ENCODE peak calls at places on chromosomes 12 and 14, in four cellular contexts. One of them, this sample, is unnamed.

GRCh38 chr12:105369014-105369413 is 38.5 kb downstream of the C12orf75 start:
- DNase-seq in K562: no peak
- DNase-seq in endothelial cell of umbilical vein: no peak
- DNase-seq in GM12878: no peak
- DNase-seq in this sample: peak

GRCh38 chr12:60205500-60205899 is 609.7 kb downstream of the SLC16A7 start:
- DNase-seq in K562: no peak
- DNase-seq in endothelial cell of umbilical vein: no peak
- DNase-seq in GM12878: no peak
- DNase-seq in this sample: peak

GRCh38 chr12:75661927-75662326 is 150.5 kb upstream of the KRR1 start:
- DNase-seq in endothelial cell of umbilical vein: peak
- DNase-seq in K562: no peak
- DNase-seq in GM12878: no peak
- DNase-seq in this sample: peak

GRCh38 chr12:92971869-92972524 is 42.9 kb upstream of the EEA1 start:
- DNase-seq in endothelial cell of umbilical vein: peak
- DNase-seq in K562: no peak
- DNase-seq in GM12878: no peak
- DNase-seq in this sample: peak

GRCh38 chr14:26392498-26392897 is 205.3 kb downstream of the NOVA1 start:
- DNase-seq in endothelial cell of umbilical vein: no peak
- DNase-seq in GM12878: no peak
- DNase-seq in K562: no peak
- DNase-seq in this sample: no peak

GRCh38 chr12:107660230-107660629 is 25.4 kb upstream of the PWP1 start:
- DNase-seq in K562: no peak
- DNase-seq in endothelial cell of umbilical vein: no peak
- DNase-seq in GM12878: no peak
- DNase-seq in this sample: no peak

GRCh38 chr12:123139926-123140674 is 10.8 kb downstream of the PITPNM2 start:
- DNase-seq in K562: peak
- DNase-seq in endothelial cell of umbilical vein: peak
- DNase-seq in GM12878: no peak
- DNase-seq in this sample: peak

GRCh38 chr12:6962285-6963015 is 8.0 kb downstream of the PHB2 start:
- DNase-seq in K562: peak
- DNase-seq in endothelial cell of umbilical vein: no peak
- DNase-seq in GM12878: no peak
- DNase-seq in this sample: no peak

GRCh38 chr12:47071241-47071852 is 8.1 kb upstream of the PCED1B start:
- DNase-seq in GM12878: no peak
- DNase-seq in K562: peak
- DNase-seq in endothelial cell of umbilical vein: no peak
- DNase-seq in this sample: no peak

GRCh38 chr12:74043343-74043742 is 494.3 kb upstream of the ATXN7L3B start:
- DNase-seq in GM12878: no peak
- DNase-seq in endothelial cell of umbilical vein: no peak
- DNase-seq in K562: no peak
- DNase-seq in this sample: no peak

GRCh38 chr12:49535921-49536525 is 2.8 kb upstream of the KCNH3 start:
- DNase-seq in K562: no peak
- DNase-seq in endothelial cell of umbilical vein: no peak
- DNase-seq in GM12878: no peak
- DNase-seq in this sample: no peak

GRCh38 chr14:100586520-100587247 is 533 bp downstream of the BEGAIN start:
- DNase-seq in endothelial cell of umbilical vein: no peak
- DNase-seq in K562: no peak
- DNase-seq in GM12878: no peak
- DNase-seq in this sample: no peak

GRCh38 chr12:29039013-29039412 is 110.1 kb upstream of the FAR2 start:
- DNase-seq in GM12878: no peak
- DNase-seq in K562: no peak
- DNase-seq in endothelial cell of umbilical vein: no peak
- DNase-seq in this sample: peak

GRCh38 chr12:6867407-6868210 is at the start of gene TPI1:
- DNase-seq in endothelial cell of umbilical vein: peak
- DNase-seq in K562: peak
- DNase-seq in GM12878: peak
- DNase-seq in this sample: peak

GRCh38 chr12:82740129-82741000 is 53.7 kb downstream of the TMTC2 start:
- DNase-seq in K562: no peak
- DNase-seq in GM12878: no peak
- DNase-seq in endothelial cell of umbilical vein: no peak
- DNase-seq in this sample: peak

GRCh38 chr12:91985002-91985767 is 160.5 kb downstream of the BTG1 start:
- DNase-seq in GM12878: no peak
- DNase-seq in endothelial cell of umbilical vein: peak
- DNase-seq in K562: no peak
- DNase-seq in this sample: peak

GRCh38 chr14:89900822-89901221 is 53.7 kb downstream of the EFCAB11 start:
- DNase-seq in K562: no peak
- DNase-seq in endothelial cell of umbilical vein: peak
- DNase-seq in GM12878: no peak
- DNase-seq in this sample: peak

GRCh38 chr12:45732250-45732649 is 2.7 kb downstream of the ARID2 start:
- DNase-seq in GM12878: no peak
- DNase-seq in endothelial cell of umbilical vein: peak
- DNase-seq in K562: no peak
- DNase-seq in this sample: peak

GRCh38 chr14:101186544-101186943 is 283.0 kb upstream of the RTL1 start:
- DNase-seq in K562: no peak
- DNase-seq in GM12878: no peak
- DNase-seq in endothelial cell of umbilical vein: no peak
- DNase-seq in this sample: no peak

GRCh38 chr14:35045798-35046047 is 349 bp upstream of the FAM177A1 start:
- DNase-seq in GM12878: no peak
- DNase-seq in K562: no peak
- DNase-seq in endothelial cell of umbilical vein: no peak
- DNase-seq in this sample: no peak

GRCh38 chr14:74495356-74495755 is 1.8 kb downstream of the ISCA2 start:
- DNase-seq in K562: no peak
- DNase-seq in endothelial cell of umbilical vein: no peak
- DNase-seq in GM12878: no peak
- DNase-seq in this sample: no peak

GRCh38 chr12:20220339-20220738 is 148.0 kb upstream of the PDE3A start:
- DNase-seq in endothelial cell of umbilical vein: peak
- DNase-seq in K562: no peak
- DNase-seq in GM12878: peak
- DNase-seq in this sample: peak

GRCh38 chr12:128790221-128790620 is 33.5 kb downstream of the SLC15A4 start:
- DNase-seq in GM12878: no peak
- DNase-seq in endothelial cell of umbilical vein: no peak
- DNase-seq in K562: no peak
- DNase-seq in this sample: no peak

GRCh38 chr12:128792881-128793280 is 30.9 kb downstream of the SLC15A4 start:
- DNase-seq in GM12878: no peak
- DNase-seq in K562: no peak
- DNase-seq in endothelial cell of umbilical vein: no peak
- DNase-seq in this sample: no peak

GRCh38 chr12:128792398-128792797 is 31.4 kb downstream of the SLC15A4 start:
- DNase-seq in GM12878: no peak
- DNase-seq in K562: no peak
- DNase-seq in endothelial cell of umbilical vein: no peak
- DNase-seq in this sample: no peak

GRCh38 chr12:128790653-128791373 is 32.9 kb downstream of the SLC15A4 start:
- DNase-seq in endothelial cell of umbilical vein: no peak
- DNase-seq in K562: no peak
- DNase-seq in GM12878: no peak
- DNase-seq in this sample: no peak

DNA sequence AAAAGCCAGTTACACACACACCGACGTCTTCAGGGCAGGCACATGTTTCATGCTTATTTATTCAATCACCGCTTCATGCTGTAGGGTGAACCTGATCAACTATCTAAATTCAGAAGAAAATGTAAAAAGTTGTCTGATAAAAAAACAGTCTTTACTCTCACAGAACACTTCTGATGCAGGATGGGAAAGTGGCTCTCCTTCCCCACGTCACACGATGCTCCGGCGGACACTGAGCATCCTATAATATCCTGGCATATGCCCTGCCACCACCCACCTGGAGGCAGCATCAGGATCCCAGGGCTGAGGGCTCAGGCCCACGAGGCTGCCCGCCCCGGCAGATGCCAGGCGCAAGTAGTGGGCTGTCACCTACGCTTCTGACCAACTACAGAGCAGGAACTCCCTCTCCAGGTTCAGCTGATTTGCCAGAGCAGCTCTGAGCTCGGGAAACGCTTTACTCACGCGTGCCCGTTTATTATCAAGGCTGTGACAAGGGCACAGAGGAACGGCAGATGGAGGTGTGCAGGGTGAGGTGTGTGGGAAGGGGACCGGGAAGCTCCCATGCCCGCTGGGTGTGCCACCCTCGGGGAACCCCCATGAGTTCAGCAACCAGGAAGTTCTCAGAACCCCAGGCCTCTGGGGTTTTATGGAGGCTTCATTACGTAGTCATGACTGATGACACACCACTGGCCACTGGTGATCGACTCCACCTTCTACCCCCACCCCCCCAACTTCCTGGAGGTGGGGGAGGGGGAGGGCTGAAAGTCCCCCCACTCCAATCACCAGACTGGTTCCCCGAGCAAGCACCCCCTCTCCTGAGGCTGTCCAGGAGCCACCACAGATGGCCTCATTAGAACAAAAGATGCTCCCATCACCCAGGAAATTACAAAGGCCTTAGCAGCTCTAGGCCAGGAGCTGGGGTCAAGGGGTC is 32.1 kb downstream of the SLC15A4 start:
- DNase-seq in K562: no peak
- DNase-seq in GM12878: no peak
- DNase-seq in endothelial cell of umbilical vein: no peak
- DNase-seq in this sample: peak
- TF ChIP-seq POLR2A in K562: no peak
- TF ChIP-seq POLR2A in GM12878: peak
- TF ChIP-seq POLR2A in endothelial cell of umbilical vein: no peak
- TF ChIP-seq POLR2A in this sample: no peak

GRCh38 chr12:4212845-4213244 is 60.7 kb upstream of the CCND2 start:
- DNase-seq in GM12878: no peak
- DNase-seq in endothelial cell of umbilical vein: no peak
- DNase-seq in K562: no peak
- DNase-seq in this sample: no peak

GRCh38 chr12:4216542-4216927 is 57.0 kb upstream of the CCND2 start:
- DNase-seq in endothelial cell of umbilical vein: no peak
- DNase-seq in K562: no peak
- DNase-seq in GM12878: no peak
- DNase-seq in this sample: no peak

GRCh38 chr12:4214912-4215861 is 58.4 kb upstream of the CCND2 start:
- DNase-seq in K562: no peak
- DNase-seq in endothelial cell of umbilical vein: no peak
- DNase-seq in GM12878: peak
- DNase-seq in this sample: no peak

GRCh38 chr12:4217091-4217490 is 56.5 kb upstream of the CCND2 start:
- DNase-seq in K562: no peak
- DNase-seq in GM12878: no peak
- DNase-seq in endothelial cell of umbilical vein: no peak
- DNase-seq in this sample: no peak

DNA sequence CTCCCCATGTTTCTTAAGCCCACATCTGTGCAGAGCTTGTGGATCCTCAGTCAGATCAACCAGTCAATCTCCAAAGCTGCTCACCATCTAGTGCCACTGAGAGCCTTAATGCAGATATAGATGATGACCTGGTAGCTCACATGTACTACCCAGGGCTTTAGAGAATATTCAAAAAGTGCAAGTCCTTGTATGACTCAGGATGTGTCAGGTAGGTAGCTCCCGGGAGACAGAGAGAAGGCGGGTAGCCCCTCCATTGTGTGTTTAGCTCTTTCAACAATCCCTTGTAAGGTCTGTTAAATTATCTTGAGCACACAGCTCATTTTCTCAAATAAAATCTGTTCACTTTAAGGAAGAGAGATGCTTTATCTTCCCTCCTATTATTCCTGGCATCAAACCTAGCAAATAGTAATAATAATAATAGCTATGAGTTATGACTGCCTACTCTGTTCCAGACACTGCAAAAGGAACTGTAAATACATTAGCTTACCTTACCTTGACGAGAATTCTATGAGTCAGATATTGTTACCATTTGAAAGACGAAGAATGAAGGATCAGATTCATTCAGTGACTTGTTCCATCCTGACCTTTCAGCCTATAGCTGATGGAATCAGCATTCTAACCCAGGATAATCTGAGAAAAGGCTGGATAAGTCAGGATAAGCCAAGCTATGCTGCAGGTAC is 57.6 kb upstream of the CCND2 start:
- DNase-seq in endothelial cell of umbilical vein: no peak
- DNase-seq in K562: no peak
- DNase-seq in GM12878: peak
- DNase-seq in this sample: no peak
- TF ChIP-seq FOS in endothelial cell of umbilical vein: no peak
- TF ChIP-seq FOS in K562: no peak
- TF ChIP-seq FOS in GM12878: no peak
- TF ChIP-seq FOS in this sample: no peak

DNA sequence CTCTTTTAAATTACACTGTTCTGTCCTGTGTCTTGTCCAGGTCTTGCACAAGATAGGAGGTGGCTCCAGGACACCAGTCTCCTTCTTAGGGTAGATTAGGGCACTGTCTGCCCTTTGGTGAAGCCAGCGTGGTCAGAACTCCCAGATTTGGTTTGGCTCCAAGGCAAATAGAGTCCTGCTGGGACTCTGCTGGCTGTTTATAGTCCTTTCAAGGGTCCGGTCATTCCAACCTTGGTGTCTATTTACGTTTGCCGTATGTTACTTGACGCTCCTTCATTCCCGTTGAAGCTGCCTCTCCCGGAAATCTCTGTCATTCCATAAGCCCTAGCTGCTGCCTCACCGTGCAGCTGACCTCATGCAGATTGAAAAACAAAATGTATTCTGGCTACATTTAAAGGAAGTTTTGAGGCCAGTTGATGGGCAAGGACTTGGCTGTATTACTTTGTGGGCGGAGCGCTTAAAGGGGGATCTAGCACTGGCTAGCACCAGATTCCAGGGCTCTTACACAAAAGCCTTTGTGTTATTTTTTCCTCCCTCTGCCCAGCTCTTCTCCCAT is 180.6 kb downstream of the AKAP6 start:
- DNase-seq in GM12878: no peak
- DNase-seq in endothelial cell of umbilical vein: peak
- DNase-seq in K562: no peak
- DNase-seq in this sample: peak
- TF ChIP-seq POLR2A in GM12878: no peak
- TF ChIP-seq POLR2A in endothelial cell of umbilical vein: peak
- TF ChIP-seq POLR2A in K562: no peak
- TF ChIP-seq POLR2A in this sample: peak

DNA sequence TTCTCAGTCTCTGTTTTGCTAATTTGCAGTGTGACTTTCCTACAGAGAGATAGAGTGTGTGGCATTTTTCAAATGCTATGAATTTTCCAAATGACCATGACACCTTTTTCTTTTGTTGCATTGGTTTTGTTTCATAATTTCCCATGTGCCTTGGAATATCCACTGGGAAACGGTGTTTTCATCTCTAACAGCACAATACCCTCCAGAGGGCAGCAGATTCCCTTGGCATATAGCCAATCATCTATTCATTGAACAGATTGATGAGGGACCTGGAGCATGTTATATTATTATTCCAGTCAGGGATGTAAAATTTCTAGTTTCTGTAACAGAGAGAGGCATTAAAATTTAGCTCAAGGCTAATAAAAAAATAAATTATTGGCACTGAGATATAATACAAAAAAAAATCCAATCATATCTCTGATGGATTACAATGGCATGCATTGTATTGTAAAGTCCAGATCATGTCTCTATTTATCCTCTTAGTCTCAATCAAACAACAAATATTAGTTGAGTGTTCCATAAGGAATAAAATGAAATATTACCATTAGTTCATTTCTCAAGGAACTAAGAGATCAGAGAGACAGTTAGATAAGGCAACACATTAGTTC is 29.6 kb upstream of the NTN4 start:
- DNase-seq in K562: peak
- DNase-seq in GM12878: no peak
- DNase-seq in endothelial cell of umbilical vein: peak
- DNase-seq in this sample: peak
- TF ChIP-seq FOS in K562: no peak
- TF ChIP-seq FOS in GM12878: no peak
- TF ChIP-seq FOS in endothelial cell of umbilical vein: no peak
- TF ChIP-seq FOS in this sample: no peak